ENCODE peak calls at places on chromosome 13, in six cellular contexts. D is neuronal stem cell, N is IMR-90, S is mesenchymal stem cell, P is H9, L is H1. I is an unnamed sample.
A peak's percentile ranks its signal among the peaks of the same experiment; 100 is the strongest.

GRCh38 chr13:60267498-60268202 is 103.9 kb upstream of the DIAPH3 start:
- DNase-seq in D (no peak), N (no peak), S (peak; percentile 3), P (peak; percentile 80), L (peak; percentile 55), I (no peak)

GRCh38 chr13:50353651-50354415 is 338.6 kb downstream of the KCNRG start:
- DNase-seq in D (no peak), N (peak; percentile 62), S (peak; percentile 85), P (no peak), L (no peak), I (no peak)

GRCh38 chr13:47903836-47904235 is 97.2 kb downstream of the SUCLA2 start:
- DNase-seq in D (no peak), N (peak; percentile 77), S (peak; percentile 72), P (no peak), L (no peak), I (no peak)

GRCh38 chr13:100836696-100837095 is 162.1 kb upstream of the TMTC4 start:
- DNase-seq in D (no peak), N (no peak), S (no peak), P (no peak), L (no peak), I (no peak)

GRCh38 chr13:20206065-20206725 is 13.5 kb upstream of the GJB2 start:
- DNase-seq in D (no peak), N (no peak), S (no peak), P (no peak), L (no peak), I (no peak)

GRCh38 chr13:72290962-72291681 is 424.1 kb upstream of the DACH1 start:
- DNase-seq in D (no peak), N (no peak), S (peak; percentile 38), P (peak; percentile 47), L (no peak), I (peak; percentile 48)

GRCh38 chr13:27044837-27045570 is 126.6 kb downstream of the USP12 start:
- DNase-seq in D (no peak), N (no peak), S (peak; percentile 24), P (no peak), L (peak; percentile 35), I (no peak)

GRCh38 chr13:112240076-112240475 is 136.1 kb upstream of the SPACA7 start:
- DNase-seq in D (no peak), N (no peak), S (no peak), P (no peak), L (no peak), I (no peak)

GRCh38 chr13:68369739-68370138 is 1139.6 kb upstream of the PCDH9 start:
- DNase-seq in D (no peak), N (no peak), S (peak; percentile 4), P (no peak), L (no peak), I (no peak)

GRCh38 chr13:91652389-91652788 is 254.0 kb downstream of the GPC5 start:
- DNase-seq in D (no peak), N (peak; percentile 28), S (no peak), P (no peak), L (no peak), I (no peak)

GRCh38 chr13:40440990-40441820 is 225.2 kb downstream of the FOXO1 start:
- DNase-seq in D (no peak), N (no peak), S (no peak), P (no peak), L (no peak), I (peak; percentile 68)

GRCh38 chr13:109780880-109781383 is 5.5 kb downstream of the IRS2 start:
- DNase-seq in D (no peak), N (no peak), S (no peak), P (no peak), L (no peak), I (no peak)

GRCh38 chr13:27358420-27358819 is 66.0 kb upstream of the GTF3A start:
- DNase-seq in D (no peak), N (no peak), S (no peak), P (no peak), L (no peak), I (no peak)

GRCh38 chr13:48155850-48156249 is 60.9 kb upstream of the MED4 start:
- DNase-seq in D (no peak), N (peak; percentile 33), S (peak; percentile 45), P (no peak), L (no peak), I (peak; percentile 62)

GRCh38 chr13:98581971-98582702 is 5.2 kb upstream of the STK24 start:
- DNase-seq in D (no peak), N (peak; percentile 85), S (peak; percentile 83), P (no peak), L (no peak), I (no peak)

GRCh38 chr13:85170372-85170771 is 628.8 kb downstream of the SLITRK6 start:
- DNase-seq in D (no peak), N (no peak), S (no peak), P (no peak), L (no peak), I (no peak)

GRCh38 chr13:98977568-98978270 is at the start of gene DOCK9:
- DNase-seq in D (peak; percentile 26), N (peak; percentile 65), S (peak; percentile 84), P (peak; percentile 63), L (peak; percentile 55), I (peak; percentile 23)

GRCh38 chr13:87208636-87209035 is 462.5 kb upstream of the SLITRK5 start:
- DNase-seq in D (no peak), N (no peak), S (no peak), P (no peak), L (no peak), I (no peak)

GRCh38 chr13:99155821-99156220 is 44.8 kb upstream of the UBAC2 start:
- DNase-seq in D (no peak), N (no peak), S (no peak), P (no peak), L (no peak), I (peak; percentile 38)

GRCh38 chr13:20980420-20980819 is 77.9 kb upstream of the XPO4 start:
- DNase-seq in D (no peak), N (no peak), S (no peak), P (no peak), L (no peak), I (no peak)

GRCh38 chr13:75749407-75749806 is 113.3 kb downstream of the LMO7 start:
- DNase-seq in D (no peak), N (peak; percentile 47), S (no peak), P (no peak), L (no peak), I (no peak)

GRCh38 chr13:43289458-43290255 is 266.3 kb downstream of the DNAJC15 start:
- DNase-seq in D (no peak), N (peak; percentile 27), S (no peak), P (no peak), L (no peak), I (no peak)

GRCh38 chr13:107025991-107026390 is 458.1 kb upstream of the ARGLU1 start:
- DNase-seq in D (no peak), N (peak; percentile 71), S (no peak), P (no peak), L (no peak), I (peak; percentile 85)

GRCh38 chr13:20462921-20463320 is 62.7 kb downstream of the CRYL1 start:
- DNase-seq in D (no peak), N (no peak), S (no peak), P (no peak), L (no peak), I (no peak)

GRCh38 chr13:71320452-71320851 is 546.6 kb downstream of the DACH1 start:
- DNase-seq in D (no peak), N (peak; percentile 41), S (peak; percentile 14), P (no peak), L (peak; percentile 51), I (peak; percentile 68)

GRCh38 chr13:34257980-34258379 is 440.0 kb downstream of the RFC3 start:
- DNase-seq in D (no peak), N (no peak), S (no peak), P (no peak), L (no peak), I (no peak)

GRCh38 chr13:40170982-40171381 is 495.5 kb downstream of the FOXO1 start:
- DNase-seq in D (no peak), N (no peak), S (no peak), P (no peak), L (no peak), I (no peak)

GRCh38 chr13:94263038-94263437 is 216.4 kb downstream of the DCT start:
- DNase-seq in D (no peak), N (no peak), S (no peak), P (no peak), L (no peak), I (no peak)

GRCh38 chr13:34148359-34148758 is 330.4 kb downstream of the RFC3 start:
- DNase-seq in D (no peak), N (no peak), S (no peak), P (no peak), L (no peak), I (no peak)

GRCh38 chr13:21670006-21670882 is 629 bp upstream of the FGF9 start:
- DNase-seq in D (peak; percentile 72), N (peak; percentile 48), S (peak; percentile 69), P (peak; percentile 72), L (no peak), I (peak; percentile 39)

GRCh38 chr13:72151241-72151640 is 284.2 kb upstream of the DACH1 start:
- DNase-seq in D (no peak), N (no peak), S (peak; percentile 40), P (no peak), L (no peak), I (peak; percentile 27)

DNA sequence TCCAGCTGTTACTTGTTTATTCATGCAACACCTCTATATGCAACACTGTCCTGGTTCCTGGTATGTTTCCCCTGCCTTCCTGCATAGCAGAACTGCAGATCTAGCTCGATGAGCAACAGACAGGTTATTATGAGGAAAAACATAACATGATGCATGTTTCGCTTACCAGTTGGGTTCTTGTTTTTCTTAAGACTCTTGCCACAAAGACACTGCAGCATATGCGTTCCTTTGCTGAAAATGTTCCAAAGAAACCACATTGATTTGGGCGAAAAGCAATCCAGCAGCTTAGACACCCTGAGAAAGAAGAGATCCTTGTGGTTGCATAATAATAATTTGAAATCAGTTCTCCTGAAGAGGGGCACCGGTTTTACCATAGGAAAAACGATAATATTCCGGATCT is 543 bp downstream of the FGF14 start:
- DNase-seq in D (no peak), N (no peak), S (peak; percentile 15), P (no peak), L (no peak), I (no peak)
- H3K14ac ChIP-seq in D (no peak overlapping the region), N (no peak overlapping the region), S (no peak overlapping the region), P (no peak overlapping the region), L (no peak overlapping the region), I (no peak overlapping the region)

GRCh38 chr13:66899955-66900354 is 330.2 kb downstream of the PCDH9 start:
- DNase-seq in D (no peak), N (peak; percentile 5), S (no peak), P (no peak), L (no peak), I (peak; percentile 38)
- H3K14ac ChIP-seq in D (no peak overlapping the region), N (no peak overlapping the region), S (no peak overlapping the region), P (no peak overlapping the region), L (no peak overlapping the region), I (no peak overlapping the region)

DNA sequence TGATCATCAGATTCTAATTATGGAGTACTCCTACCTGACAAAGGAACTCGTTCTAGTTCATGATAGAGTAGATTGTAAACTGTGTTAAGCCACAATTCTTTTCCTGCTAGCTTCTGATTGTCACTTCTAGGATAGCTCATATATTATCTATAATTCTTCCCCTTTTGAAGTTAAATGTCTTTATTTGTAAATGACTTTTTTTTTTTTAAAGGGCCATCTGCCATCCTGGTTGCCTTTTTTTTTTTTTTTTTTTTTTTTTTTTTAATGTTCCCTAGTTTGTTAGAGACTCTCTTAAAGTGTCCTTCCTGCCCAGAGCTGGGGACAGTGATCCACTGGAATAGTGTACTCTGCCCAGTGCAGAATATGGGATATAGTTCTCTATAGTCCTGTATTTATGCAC is 4.3 kb downstream of the CHAMP1 start:
- DNase-seq in D (no peak), N (no peak), S (peak; percentile 17), P (no peak), L (no peak), I (no peak)
- H3K14ac ChIP-seq in D (no peak overlapping the region), N (peak overlapping the region; percentile 16), S (no peak overlapping the region), P (no peak overlapping the region), L (no peak overlapping the region), I (no peak overlapping the region)

GRCh38 chr13:25836709-25837316 is 215.0 kb downstream of the SHISA2 start:
- DNase-seq in D (no peak), N (no peak), S (no peak), P (no peak), L (no peak), I (no peak)
- H3K14ac ChIP-seq in D (no peak overlapping the region), N (no peak overlapping the region), S (no peak overlapping the region), P (no peak overlapping the region), L (no peak overlapping the region), I (no peak overlapping the region)